ENCODE peak calls at places on chromosomes 1 and 21, in six cellular contexts. D is NCI-H446; L is neural crest cell; S is activated T-cell treated with anti-CD3 and anti-CD28 coated beads, Interleukin-2, amount 50 U/mL, for 1 hour; G is left lung; M is GM10248. N is an unnamed sample.

GRCh38 chr1:202836616-202837403 is 26.1 kb downstream of the PCAT6 start:
- DNase-seq in D (no peak), L (no peak), S (no peak), G (no peak), M (no peak), N (no peak)

GRCh38 chr1:228989176-228989575 is 253.9 kb downstream of the RHOU start:
- DNase-seq in D (no peak), L (no peak), S (no peak), G (no peak), M (no peak), N (no peak)

GRCh38 chr1:1600861-1601563 is 1.1 kb upstream of the FNDC10 start:
- DNase-seq in D (no peak), L (no peak), S (no peak), G (peak), M (no peak), N (no peak)

GRCh38 chr1:2985121-2985561 is 36.1 kb upstream of the ACTRT2 start:
- DNase-seq in D (no peak), L (no peak), S (peak), G (peak), M (no peak), N (no peak)

GRCh38 chr1:173862769-173863223 is 5.0 kb downstream of the GAS5 start:
- DNase-seq in D (no peak), L (no peak), S (no peak), G (no peak), M (no peak), N (no peak)

GRCh38 chr1:217088521-217089221 is 365.4 kb upstream of the ESRRG start:
- DNase-seq in D (no peak), L (no peak), S (no peak), G (no peak), M (no peak), N (no peak)

GRCh38 chr1:46044116-46044515 is 88.3 kb downstream of the PIK3R3 start:
- DNase-seq in D (no peak), L (no peak), S (no peak), G (no peak), M (no peak), N (no peak)

GRCh38 chr1:17909634-17910033 is 154.5 kb downstream of the ACTL8 start:
- DNase-seq in D (peak), L (peak), S (no peak), G (no peak), M (no peak), N (no peak)

GRCh38 chr1:84286071-84286470 is 15.4 kb upstream of the SAMD13 start:
- DNase-seq in D (no peak), L (no peak), S (no peak), G (no peak), M (no peak), N (no peak)

GRCh38 chr1:27663735-27664119 is 8.3 kb downstream of the IFI6 start:
- DNase-seq in D (no peak), L (no peak), S (no peak), G (peak), M (no peak), N (no peak)

GRCh38 chr1:161080391-161081150 is 8.8 kb downstream of the NECTIN4 start:
- DNase-seq in D (no peak), L (no peak), S (no peak), G (no peak), M (no peak), N (no peak)

GRCh38 chr1:152747831-152748230 is 10.0 kb upstream of the KPRP start:
- DNase-seq in D (no peak), L (no peak), S (no peak), G (no peak), M (no peak), N (no peak)

GRCh38 chr1:151371744-151372410 is 628 bp downstream of the SELENBP1 start:
- DNase-seq in D (peak), L (no peak), S (no peak), G (no peak), M (no peak), N (no peak)

GRCh38 chr1:111690306-111690617 is 48.9 kb downstream of the INKA2 start:
- DNase-seq in D (peak), L (no peak), S (no peak), G (no peak), M (no peak), N (no peak)

GRCh38 chr1:231855966-231856365 is 229.4 kb downstream of the DISC1 start:
- DNase-seq in D (no peak), L (no peak), S (no peak), G (no peak), M (no peak), N (no peak)

GRCh38 chr21:31837613-31838390 is 35.0 kb upstream of the HUNK start:
- DNase-seq in D (no peak), L (no peak), S (no peak), G (no peak), M (no peak), N (no peak)

GRCh38 chr1:12157366-12158231 is 9.2 kb upstream of the TNFRSF1B start:
- DNase-seq in D (no peak), L (no peak), S (no peak), G (no peak), M (peak), N (no peak)

GRCh38 chr1:206013017-206013800 is 10.0 kb upstream of the RAB7B start:
- DNase-seq in D (no peak), L (no peak), S (no peak), G (no peak), M (no peak), N (no peak)

GRCh38 chr1:203137324-203137723 is 9.8 kb downstream of the ADORA1 start:
- DNase-seq in D (no peak), L (no peak), S (no peak), G (no peak), M (no peak), N (no peak)

GRCh38 chr1:42456754-42457089 is 379 bp downstream of the PPCS start:
- DNase-seq in D (peak), L (peak), S (no peak), G (no peak), M (peak), N (no peak)

GRCh38 chr21:37407719-37408455 is 41.3 kb downstream of the DYRK1A start:
- DNase-seq in D (no peak), L (no peak), S (no peak), G (no peak), M (peak), N (no peak)